ENCODE peak calls at places on chromosomes 7 and 10, in ten cellular contexts. I is GM13977; A is fibroblast of mammary gland; D is tibial nerve; B is activated CD8-positive, alpha-beta memory T cell treated with anti-CD3 and anti-CD28 coated beads, Interleukin-2, amount 50 U/mL, for 48 hours; P is sigmoid colon; Q is hepatocyte; E is GM03348; O is AG04450; V is CD4-positive, alpha-beta T cell. L is an unnamed sample.

GRCh38 chr10:29636178-29636577 is 1.4 kb upstream of the SVIL start:
- DNase-seq in I (no peak), A (peak), D (no peak), B (no peak), P (no peak), Q (no peak), E (no peak), O (no peak), V (no peak), L (no peak)

GRCh38 chr10:105252908-105253307 is 611.8 kb downstream of the SORCS3 start:
- DNase-seq in I (no peak), A (no peak), D (no peak), B (no peak), P (no peak), Q (no peak), E (no peak), O (no peak), V (no peak), L (no peak)

GRCh38 chr10:24483701-24484100 is 240.0 kb downstream of the ARHGAP21 start:
- DNase-seq in I (peak), A (peak), D (no peak), B (no peak), P (no peak), Q (peak), E (peak), O (no peak), V (peak), L (no peak)

GRCh38 chr10:71623098-71623985 is 96.2 kb downstream of the C10orf105 start:
- DNase-seq in I (peak), A (peak), D (no peak), B (no peak), P (no peak), Q (peak), E (peak), O (no peak), V (no peak), L (no peak)

GRCh38 chr10:11755512-11756247 is 13.5 kb downstream of the ECHDC3 start:
- DNase-seq in I (no peak), A (no peak), D (no peak), B (peak), P (no peak), Q (no peak), E (no peak), O (no peak), V (no peak), L (no peak)

GRCh38 chr7:137985253-137985896 is 16.5 kb downstream of the CREB3L2 start:
- DNase-seq in I (peak), A (no peak), D (no peak), B (no peak), P (no peak), Q (no peak), E (no peak), O (no peak), V (no peak), L (no peak)

GRCh38 chr7:111741811-111742240 is 179.5 kb upstream of the IMMP2L start:
- DNase-seq in I (peak), A (peak), D (peak), B (no peak), P (peak), Q (peak), E (peak), O (peak), V (peak), L (no peak)

GRCh38 chr7:518630-519428 is 817 bp downstream of the PDGFA start:
- DNase-seq in I (peak), A (peak), D (peak), B (peak), P (peak), Q (peak), E (peak), O (no peak), V (no peak), L (no peak)

GRCh38 chr7:5692112-5692844 is 89.2 kb downstream of the RNF216 start:
- DNase-seq in I (no peak), A (peak), D (peak), B (no peak), P (peak), Q (peak), E (peak), O (peak), V (no peak), L (peak)

GRCh38 chr10:14074062-14074884 is 256.5 kb downstream of the FRMD4A start:
- DNase-seq in I (no peak), A (peak), D (peak), B (no peak), P (peak), Q (peak), E (peak), O (peak), V (no peak), L (no peak)

GRCh38 chr10:19862811-19863515 is 46.7 kb downstream of the PLXDC2 start:
- DNase-seq in I (no peak), A (no peak), D (no peak), B (no peak), P (no peak), Q (no peak), E (no peak), O (no peak), V (no peak), L (no peak)

L was measured in osteocyte.